ENCODE peak calls at places on chromosomes 6 and 20, in six cellular contexts. A is mucosa of descending colon; B is CD4-positive, alpha-beta T cell; M is colonic mucosa; C is K562; X is tibial artery. G is an unnamed sample.

GRCh38 chr6:151242420-151242841 is 2.7 kb downstream of the AKAP12 start:
- DNase-seq in A (no peak), X (no peak), M (no peak), C (no peak), B (no peak), G (no peak)

GRCh38 chr6:157099912-157100593 is 223.3 kb downstream of the TMEM242 start:
- DNase-seq in A (no peak), B (no peak), X (no peak), C (peak; percentile 33), M (no peak), G (peak; percentile 59)

GRCh38 chr6:88855521-88856152 is 107.8 kb downstream of the RNGTT start:
- DNase-seq in A (no peak), M (no peak), B (no peak), X (no peak), C (no peak), G (no peak)

GRCh38 chr6:151330130-151330715 is 61.1 kb downstream of the ZBTB2 start:
- DNase-seq in B (no peak), A (no peak), C (no peak), M (no peak), X (no peak), G (no peak)

GRCh38 chr20:47093567-47093966 is 198.9 kb downstream of the EYA2 start:
- DNase-seq in C (no peak), X (no peak), M (no peak), A (no peak), B (no peak), G (no peak)

GRCh38 chr6:71330501-71330900 is 41.9 kb downstream of the OGFRL1 start:
- DNase-seq in M (no peak), X (no peak), B (no peak), C (no peak), A (no peak), G (no peak)

GRCh38 chr6:45617441-45617840 is 239.7 kb upstream of the SUPT3H start:
- DNase-seq in X (no peak), A (no peak), C (no peak), M (no peak), B (no peak), G (no peak)

GRCh38 chr6:35505985-35506384 is 6.7 kb downstream of the TULP1 start:
- DNase-seq in A (no peak), M (no peak), X (no peak), C (no peak), B (no peak), G (no peak)

GRCh38 chr6:165640767-165641166 is 22.3 kb downstream of the PDE10A start:
- DNase-seq in X (no peak), B (no peak), M (no peak), A (no peak), C (no peak), G (no peak)

GRCh38 chr20:17587148-17587547 is 17.3 kb downstream of the DSTN start:
- DNase-seq in A (no peak), B (no peak), M (no peak), X (no peak), C (no peak), G (no peak)

GRCh38 chr6:73418081-73418741 is 23.6 kb downstream of the DDX43 start:
- DNase-seq in A (no peak), B (no peak), M (no peak), C (no peak), X (no peak), G (no peak)

GRCh38 chr20:10618611-10619245 is 55.1 kb downstream of the JAG1 start:
- DNase-seq in X (no peak), A (no peak), M (no peak), C (no peak), B (no peak), G (no peak)

GRCh38 chr6:17035257-17035757 is 66.5 kb upstream of the STMND1 start:
- DNase-seq in B (no peak), A (no peak), X (no peak), M (peak; percentile 30), C (no peak), G (no peak)

GRCh38 chr6:156747715-156748114 is 29.5 kb upstream of the ARID1B start:
- DNase-seq in B (no peak), X (no peak), M (no peak), C (no peak), A (no peak), G (no peak)

GRCh38 chr6:45480697-45481415 is 103.1 kb upstream of the SUPT3H start:
- DNase-seq in M (no peak), C (no peak), X (no peak), A (no peak), B (no peak), G (no peak)

GRCh38 chr20:3084986-3085360 is 449 bp upstream of the AVP start:
- DNase-seq in A (no peak), X (no peak), M (no peak), B (no peak), C (peak; percentile 37), G (no peak)

GRCh38 chr6:137414599-137414998 is 79.6 kb downstream of the OLIG3 start:
- DNase-seq in A (no peak), C (no peak), M (no peak), B (no peak), X (no peak), G (no peak)

GRCh38 chr20:46361386-46361785 is 45.0 kb downstream of the ELMO2 start:
- DNase-seq in M (no peak), A (no peak), B (no peak), C (no peak), X (no peak), G (peak; percentile 58)

GRCh38 chr6:57423468-57423867 is 106.0 kb downstream of the PRIM2 start:
- DNase-seq in B (no peak), M (no peak), C (no peak), A (no peak), X (no peak), G (no peak)

GRCh38 chr20:47358672-47359532 is 2.4 kb upstream of the ZMYND8 start:
- DNase-seq in C (peak; percentile 61), X (peak; percentile 94), A (peak; percentile 75), B (no peak), M (peak; percentile 94), G (no peak)

GRCh38 chr20:20594171-20594530 is 118.3 kb downstream of the RALGAPA2 start:
- DNase-seq in A (no peak), M (no peak), C (no peak), B (no peak), X (no peak), G (no peak)

GRCh38 chr20:62953839-62954703 is 1.6 kb downstream of the SLC17A9 start:
- DNase-seq in A (peak; percentile 75), C (peak; percentile 48), X (peak; percentile 92), M (peak; percentile 83), B (peak; percentile 71), G (peak; percentile 74)

GRCh38 chr20:10263385-10264165 is 44.9 kb downstream of the SNAP25 start:
- DNase-seq in C (no peak), B (no peak), A (no peak), X (no peak), M (no peak), G (no peak)

GRCh38 chr6:40894962-40895799 is 143.8 kb downstream of the UNC5CL start:
- DNase-seq in A (peak; percentile 71), M (peak; percentile 63), C (peak; percentile 56), X (no peak), B (no peak), G (no peak)

GRCh38 chr6:40597301-40597700 is 10.1 kb upstream of the LRFN2 start:
- DNase-seq in B (no peak), M (no peak), A (no peak), X (no peak), C (no peak), G (no peak)

GRCh38 chr6:14143305-14143704 is 25.7 kb downstream of the CD83 start:
- DNase-seq in C (no peak), M (no peak), A (no peak), B (no peak), X (no peak), G (no peak)

GRCh38 chr6:132483779-132484679 is 28.9 kb downstream of the STX7 start:
- DNase-seq in C (peak; percentile 61), M (peak; percentile 49), A (no peak), B (no peak), X (no peak), G (peak; percentile 61)

GRCh38 chr20:39789411-39789810 is 827.3 kb downstream of the DHX35 start:
- DNase-seq in A (no peak), M (no peak), B (no peak), C (no peak), X (no peak), G (no peak)
- H3K9me3 ChIP-seq in A (no peaks in the 10 kb centered on the region), M (no peaks in the 10 kb centered on the region), B (no peaks in the 10 kb centered on the region), C (no peaks in the 10 kb centered on the region), X (no peaks in the 10 kb centered on the region), G (no peaks in the 10 kb centered on the region)

GRCh38 chr20:60694763-60695162 is 557.3 kb upstream of the CDH4 start:
- DNase-seq in M (no peak), A (no peak), B (no peak), C (no peak), X (no peak), G (no peak)

GRCh38 chr20:60695223-60695622 is 556.8 kb upstream of the CDH4 start:
- DNase-seq in M (no peak), A (no peak), X (no peak), C (no peak), B (no peak), G (no peak)

GRCh38 chr20:60700728-60701127 is 551.3 kb upstream of the CDH4 start:
- DNase-seq in C (no peak), B (no peak), X (no peak), A (no peak), M (no peak), G (no peak)

GRCh38 chr20:60693513-60694133 is 558.4 kb upstream of the CDH4 start:
- DNase-seq in M (no peak), A (no peak), C (no peak), B (no peak), X (no peak), G (no peak)

DNA sequence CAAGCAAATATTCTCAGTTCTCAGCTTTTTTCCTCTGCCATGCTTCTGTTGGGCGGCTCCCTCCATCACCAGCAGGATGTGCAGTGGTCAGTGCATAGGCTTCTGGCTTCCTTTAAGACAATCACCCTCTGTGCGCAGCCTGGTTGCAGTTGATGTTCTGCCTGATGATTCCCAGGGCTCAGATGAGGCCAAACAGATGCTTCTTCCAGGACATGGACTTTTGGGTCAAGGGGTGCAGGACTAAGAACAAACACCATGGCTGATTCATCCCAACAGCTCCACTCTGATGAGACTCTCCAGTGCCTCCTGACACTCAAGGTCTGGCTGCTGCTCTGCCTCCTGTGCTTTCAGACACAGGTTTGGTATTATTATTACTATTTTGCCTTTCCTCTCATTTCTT is 554.8 kb upstream of the CDH4 start:
- DNase-seq in A (no peak), C (no peak), X (no peak), M (no peak), B (no peak), G (no peak)
- H3K9me3 ChIP-seq in A (no peaks in the 10 kb centered on the region), C (no peaks in the 10 kb centered on the region), X (no peaks in the 10 kb centered on the region), M (no peaks in the 10 kb centered on the region), B (no peaks in the 10 kb centered on the region), G (no peaks in the 10 kb centered on the region)

GRCh38 chr6:32680055-32680454 is 13.6 kb upstream of the HLA-DQB1 start:
- DNase-seq in C (no peak), B (no peak), M (no peak), A (no peak), X (no peak), G (no peak)
- H3K9me3 ChIP-seq in C (no peaks in the 10 kb centered on the region), B (no peaks in the 10 kb centered on the region), M (no peaks in the 10 kb centered on the region), A (no peaks in the 10 kb centered on the region), X (no peaks in the 10 kb centered on the region), G (no peaks in the 10 kb centered on the region)

GRCh38 chr6:19368511-19368910 is 468.7 kb upstream of the ID4 start:
- DNase-seq in B (no peak), C (no peak), X (no peak), A (no peak), M (no peak), G (no peak)

GRCh38 chr6:19375613-19376012 is 461.6 kb upstream of the ID4 start:
- DNase-seq in B (no peak), A (no peak), M (no peak), C (no peak), X (no peak), G (no peak)

GRCh38 chr6:19369770-19370169 is 467.4 kb upstream of the ID4 start:
- DNase-seq in M (no peak), X (no peak), B (no peak), C (no peak), A (no peak), G (no peak)
- H3K9me3 ChIP-seq in M (no peaks in the 10 kb centered on the region), X (no peaks in the 10 kb centered on the region), B (no peaks in the 10 kb centered on the region), C (peaks cover 2% of the 10 kb centered on the region), A (no peaks in the 10 kb centered on the region), G (no peaks in the 10 kb centered on the region)

G was measured in CD4-positive, alpha-beta memory T cell.